ENCODE peak calls at places on chromosomes 4 and X, in ten cellular contexts. E is HL-60, A is left ventricle myocardium inferior, L is OCI-LY7, H is tibial nerve, U is thoracic aorta, N is osteoblast, J is neural crest cell, Q is mucosa of descending colon, C is psoas muscle. X is an unnamed sample.

GRCh38 chrX:37825225-37825842 is 22.0 kb downstream of the DYNLT3 start:
- DNase-seq in J (peak), H (peak), L (peak), E (no peak), A (no peak), Q (no peak), N (peak), C (no peak), U (no peak), X (no peak)

GRCh38 chrX:71958281-71958675 is 47.6 kb downstream of the NHSL2 start:
- DNase-seq in C (no peak), J (peak), E (no peak), Q (no peak), N (no peak), A (no peak), H (no peak), L (no peak), U (no peak), X (no peak)

GRCh38 chrX:79235899-79236298 is 91.4 kb downstream of the GPR174 start:
- DNase-seq in A (no peak), Q (no peak), H (no peak), L (no peak), N (no peak), E (no peak), U (no peak), J (no peak), C (no peak), X (no peak)

GRCh38 chr4:22932326-22932725 is 239.6 kb downstream of the GBA3 start:
- DNase-seq in A (no peak), H (no peak), L (no peak), U (no peak), J (no peak), Q (no peak), N (no peak), E (no peak), C (no peak), X (no peak)

GRCh38 chr4:95066011-95066410 is 308.3 kb downstream of the BMPR1B start:
- DNase-seq in C (no peak), J (no peak), H (no peak), Q (no peak), N (no peak), E (no peak), A (no peak), L (no peak), U (no peak), X (no peak)

GRCh38 chr4:3122081-3122563 is 47.6 kb downstream of the HTT start:
- DNase-seq in N (no peak), L (no peak), C (no peak), H (no peak), E (no peak), U (no peak), J (no peak), Q (no peak), A (no peak), X (no peak)

GRCh38 chr4:3355266-3355748 is 62.5 kb downstream of the RGS12 start:
- DNase-seq in H (no peak), N (no peak), U (no peak), C (no peak), E (no peak), Q (no peak), A (no peak), L (peak), J (no peak), X (peak)

GRCh38 chr4:93897559-93897958 is 69.0 kb downstream of the ATOH1 start:
- DNase-seq in U (no peak), H (no peak), Q (no peak), J (no peak), L (peak), C (no peak), A (no peak), N (peak), E (no peak), X (no peak)

GRCh38 chr4:128424524-128425195 is 137.0 kb upstream of the PGRMC2 start:
- DNase-seq in C (no peak), L (no peak), Q (no peak), H (peak), J (no peak), A (no peak), E (no peak), N (no peak), U (no peak), X (no peak)

GRCh38 chr4:133581971-133582619 is 433.0 kb downstream of the PCDH10 start:
- DNase-seq in L (no peak), E (no peak), J (no peak), A (no peak), H (no peak), N (no peak), Q (no peak), C (no peak), U (no peak), X (no peak)

GRCh38 chrX:48966796-48967579 is 4.7 kb downstream of the KCND1 start:
- DNase-seq in J (no peak), E (no peak), U (no peak), L (no peak), C (no peak), Q (no peak), N (no peak), H (no peak), A (no peak), X (no peak)

GRCh38 chr4:9685692-9686091 is 95.7 kb upstream of the DRD5 start:
- DNase-seq in E (no peak), U (no peak), C (no peak), J (no peak), L (no peak), Q (no peak), H (no peak), N (no peak), A (no peak), X (no peak)

GRCh38 chr4:22987861-22988260 is 295.1 kb downstream of the GBA3 start:
- DNase-seq in U (no peak), A (no peak), N (no peak), C (no peak), H (no peak), Q (no peak), J (no peak), L (no peak), E (no peak), X (no peak)

GRCh38 chr4:158710814-158711213 is 12.4 kb downstream of the PPID start:
- DNase-seq in J (no peak), N (no peak), U (no peak), Q (no peak), L (no peak), E (no peak), C (no peak), H (no peak), A (no peak), X (no peak)

GRCh38 chr4:26911254-26911653 is 50.6 kb downstream of the STIM2 start:
- DNase-seq in L (no peak), E (no peak), A (no peak), U (no peak), N (no peak), H (no peak), C (no peak), Q (no peak), J (no peak), X (no peak)

GRCh38 chr4:98903963-98904362 is 25.0 kb downstream of the EIF4E start:
- DNase-seq in U (no peak), N (no peak), A (no peak), C (no peak), J (no peak), L (no peak), H (no peak), Q (no peak), E (no peak), X (no peak)

GRCh38 chrX:78387364-78387763 is 60.0 kb upstream of the CYSLTR1 start:
- DNase-seq in U (no peak), J (no peak), H (no peak), Q (no peak), E (no peak), C (no peak), L (no peak), N (no peak), A (no peak), X (no peak)

GRCh38 chr4:39406763-39407583 is at the start of gene KLB:
- DNase-seq in E (no peak), C (no peak), J (no peak), A (no peak), Q (no peak), N (no peak), U (no peak), H (no peak), L (no peak), X (no peak)

GRCh38 chr4:23171971-23172370 is 479.2 kb downstream of the GBA3 start:
- DNase-seq in C (no peak), A (no peak), L (no peak), N (peak), Q (no peak), U (no peak), E (no peak), J (no peak), H (no peak), X (no peak)

GRCh38 chrX:133745361-133745760 is 240.0 kb downstream of the GPC3 start:
- DNase-seq in N (no peak), C (no peak), Q (no peak), H (no peak), J (no peak), L (no peak), A (no peak), E (no peak), U (no peak), X (no peak)

GRCh38 chr4:149264093-149264733 is 551.4 kb downstream of the IQCM start:
- DNase-seq in Q (no peak), H (no peak), J (peak), A (no peak), N (no peak), E (peak), L (peak), U (no peak), C (no peak), X (peak)

GRCh38 chr4:89293299-89293698 is 14.3 kb downstream of the GPRIN3 start:
- DNase-seq in L (no peak), U (no peak), N (no peak), C (no peak), J (no peak), Q (no peak), E (no peak), H (no peak), A (no peak), X (no peak)

GRCh38 chr4:7924163-7924562 is 15.5 kb downstream of the AFAP1 start:
- DNase-seq in J (no peak), N (no peak), L (no peak), H (no peak), C (no peak), U (no peak), E (no peak), A (no peak), Q (no peak), X (no peak)

GRCh38 chrX:11137543-11138139 is 26.5 kb downstream of the HCCS start:
- DNase-seq in N (no peak), A (no peak), J (no peak), H (peak), U (no peak), Q (no peak), E (peak), C (no peak), L (peak), X (peak)

GRCh38 chr4:1362046-1362445 is 15.0 kb downstream of the UVSSA start:
- DNase-seq in A (no peak), N (no peak), H (no peak), J (no peak), E (no peak), U (no peak), C (no peak), Q (no peak), L (no peak), X (no peak)

GRCh38 chr4:19969492-19969891 is 282.2 kb upstream of the SLIT2 start:
- DNase-seq in C (no peak), N (no peak), J (no peak), H (no peak), A (no peak), Q (no peak), L (no peak), E (no peak), U (no peak), X (no peak)

GRCh38 chrX:45775462-45775861 is 574.8 kb upstream of the DIPK2B start:
- DNase-seq in L (no peak), E (no peak), A (no peak), C (no peak), J (no peak), Q (no peak), N (no peak), H (no peak), U (no peak), X (no peak)

GRCh38 chr4:88244821-88245579 is 39.4 kb downstream of the PPM1K start:
- DNase-seq in N (no peak), U (no peak), C (peak), Q (peak), L (peak), J (no peak), E (no peak), A (no peak), H (no peak), X (no peak)

GRCh38 chrX:131763674-131764073 is 219.8 kb downstream of the OR13H1 start:
- DNase-seq in C (peak), E (no peak), H (no peak), N (no peak), U (no peak), Q (no peak), A (no peak), L (peak), J (no peak), X (peak)

GRCh38 chr4:83780334-83780733 is 244.4 kb downstream of the GPAT3 start:
- DNase-seq in Q (no peak), U (no peak), N (no peak), J (no peak), L (no peak), C (no peak), H (no peak), A (no peak), E (no peak), X (no peak)

GRCh38 chr4:141352328-141352727 is 131.6 kb downstream of the ZNF330 start:
- DNase-seq in Q (no peak), J (no peak), E (no peak), A (no peak), N (no peak), L (no peak), U (no peak), H (no peak), C (no peak), X (no peak)

GRCh38 chr4:25524616-25525146 is 131.0 kb upstream of the SLC34A2 start:
- DNase-seq in J (no peak), N (no peak), H (no peak), Q (no peak), E (no peak), L (no peak), C (no peak), U (no peak), A (no peak), X (no peak)

GRCh38 chrX:69616520-69617203 is 749 bp downstream of the EDA start:
- DNase-seq in U (no peak), N (no peak), J (peak), L (no peak), H (peak), A (peak), C (peak), Q (peak), E (no peak), X (no peak)

GRCh38 chrX:100817340-100817739 is 2.9 kb upstream of the CSTF2 start:
- DNase-seq in N (no peak), U (no peak), Q (no peak), H (no peak), L (no peak), A (no peak), C (no peak), E (no peak), J (no peak), X (no peak)

GRCh38 chrX:100819534-100819836 is 706 bp upstream of the CSTF2 start:
- DNase-seq in C (no peak), J (no peak), Q (peak), E (no peak), A (peak), H (no peak), U (no peak), N (no peak), L (no peak), X (no peak)

DNA sequence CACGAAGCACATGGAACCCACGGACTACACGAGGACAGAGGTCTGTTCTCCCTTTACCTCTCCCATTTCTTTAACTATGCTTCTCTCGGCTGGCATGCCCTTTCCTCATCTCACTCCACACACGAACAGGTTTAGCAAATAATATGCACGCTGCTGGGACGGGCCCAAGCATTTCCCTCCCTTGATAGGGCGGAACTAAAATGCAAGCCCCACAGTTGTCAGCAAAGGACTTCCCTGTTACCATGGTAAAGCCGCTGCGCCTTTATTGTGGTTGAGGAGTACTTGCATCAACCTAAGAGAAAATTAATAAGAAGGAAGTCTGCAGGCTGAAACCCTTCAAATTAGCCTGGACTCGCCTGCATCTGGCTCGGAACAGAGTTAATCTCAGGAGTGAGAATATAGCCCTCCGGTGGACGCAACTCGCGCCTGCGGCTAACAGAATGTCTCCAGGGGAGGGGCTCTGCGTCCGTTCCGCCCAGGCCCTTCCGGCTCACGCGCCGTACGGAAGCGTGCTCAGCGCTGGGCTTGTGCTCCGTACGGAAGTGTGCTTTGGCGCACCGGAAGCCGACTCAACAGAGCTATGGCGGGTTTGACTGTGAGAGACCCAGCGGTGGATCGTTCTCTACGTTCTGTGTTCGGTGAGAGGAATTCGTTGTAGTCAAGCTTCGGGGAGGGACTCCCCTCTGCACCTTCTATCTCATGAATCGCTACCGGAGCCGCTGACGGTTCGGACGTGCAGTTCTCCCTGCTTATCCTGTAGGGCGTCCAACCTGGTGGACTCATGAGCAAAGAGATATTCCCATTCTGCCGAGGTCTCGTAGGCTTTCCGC is at the start of gene CSTF2:
- DNase-seq in J (peak), H (peak), U (peak), E (peak), A (peak), L (peak), N (peak), C (peak), Q (peak), X (peak)
- TF ChIP-seq CTCF in J (peak), H (no peak), U (peak), E (no peak), A (peak), L (no peak), N (no peak), C (peak), Q (no peak), X (no peak)

GRCh38 chr4:176565044-176565443 is 227.7 kb downstream of the VEGFC start:
- DNase-seq in N (no peak), Q (no peak), J (no peak), H (no peak), C (no peak), U (no peak), L (no peak), E (no peak), A (no peak), X (no peak)

GRCh38 chr4:176569301-176569700 is 223.4 kb downstream of the VEGFC start:
- DNase-seq in J (no peak), N (peak), E (no peak), H (no peak), Q (no peak), L (no peak), A (no peak), C (no peak), U (no peak), X (no peak)

GRCh38 chr4:176561368-176561767 is 231.4 kb downstream of the VEGFC start:
- DNase-seq in A (no peak), H (no peak), C (no peak), J (no peak), L (no peak), N (no peak), E (no peak), U (no peak), Q (no peak), X (no peak)

GRCh38 chr4:176566769-176567168 is 226.0 kb downstream of the VEGFC start:
- DNase-seq in U (no peak), E (no peak), L (no peak), N (no peak), Q (no peak), J (no peak), A (no peak), H (no peak), C (no peak), X (no peak)

DNA sequence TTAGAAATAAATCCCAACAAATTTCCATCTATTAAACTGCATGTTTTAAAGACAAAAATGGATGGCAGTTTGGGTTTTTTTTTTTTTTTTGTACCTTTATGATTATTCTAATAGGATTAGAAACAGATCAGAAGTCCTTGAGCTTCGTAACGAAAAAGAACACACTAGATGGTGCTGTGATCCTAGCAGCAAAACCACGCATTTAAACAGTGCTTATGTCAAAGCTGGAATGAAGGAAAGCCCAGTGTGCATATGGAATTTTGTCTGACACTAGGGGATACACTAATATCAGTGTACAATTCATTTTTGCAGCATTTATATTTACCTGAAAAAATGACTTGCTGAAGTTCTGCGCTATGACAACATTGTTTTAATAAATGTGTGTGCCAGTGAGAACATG is 229.1 kb downstream of the VEGFC start:
- DNase-seq in J (no peak), E (no peak), H (no peak), A (no peak), N (no peak), Q (no peak), U (no peak), L (no peak), C (no peak), X (no peak)
- TF ChIP-seq CTCF in J (no peak), E (no peak), H (no peak), A (peak), N (peak), Q (no peak), U (no peak), L (no peak), C (peak), X (no peak)

DNA sequence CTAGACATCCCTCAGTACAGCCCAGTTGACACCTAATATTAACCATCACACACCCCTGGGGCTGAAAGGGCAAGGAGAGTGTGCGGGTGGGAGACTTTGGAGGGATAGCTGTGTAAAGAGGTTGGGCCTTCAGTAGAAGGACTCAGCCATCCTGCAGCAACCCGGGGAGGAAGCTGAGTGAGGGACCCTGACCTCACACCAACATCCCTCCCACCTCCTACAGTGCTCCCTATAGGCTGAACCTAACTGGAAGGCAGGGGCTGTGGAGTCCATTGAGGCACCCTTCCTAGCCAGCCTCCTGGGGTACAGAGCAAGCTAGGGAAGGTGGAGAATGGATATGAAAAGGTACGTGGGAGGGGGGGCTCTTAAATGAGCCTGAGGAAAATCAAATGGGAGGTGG is 276.3 kb downstream of the PTTG2 start:
- DNase-seq in H (no peak), Q (no peak), J (no peak), N (no peak), U (no peak), A (no peak), E (no peak), L (no peak), C (no peak), X (no peak)
- TF ChIP-seq CTCF in H (no peak), Q (no peak), J (no peak), N (no peak), U (no peak), A (no peak), E (no peak), L (no peak), C (no peak), X (no peak)

GRCh38 chr4:188714488-188714887 is 575.2 kb downstream of the TRIML1 start:
- DNase-seq in H (no peak), U (no peak), C (no peak), J (no peak), L (no peak), Q (no peak), E (no peak), A (no peak), N (no peak), X (no peak)

GRCh38 chr4:188722911-188723310 is 583.7 kb downstream of the TRIML1 start:
- DNase-seq in C (no peak), U (no peak), N (peak), Q (no peak), J (no peak), L (no peak), A (no peak), H (no peak), E (no peak), X (no peak)

GRCh38 chr4:188714907-188715306 is 575.7 kb downstream of the TRIML1 start:
- DNase-seq in A (no peak), N (no peak), H (no peak), C (no peak), L (no peak), Q (no peak), U (no peak), E (no peak), J (no peak), X (no peak)

DNA sequence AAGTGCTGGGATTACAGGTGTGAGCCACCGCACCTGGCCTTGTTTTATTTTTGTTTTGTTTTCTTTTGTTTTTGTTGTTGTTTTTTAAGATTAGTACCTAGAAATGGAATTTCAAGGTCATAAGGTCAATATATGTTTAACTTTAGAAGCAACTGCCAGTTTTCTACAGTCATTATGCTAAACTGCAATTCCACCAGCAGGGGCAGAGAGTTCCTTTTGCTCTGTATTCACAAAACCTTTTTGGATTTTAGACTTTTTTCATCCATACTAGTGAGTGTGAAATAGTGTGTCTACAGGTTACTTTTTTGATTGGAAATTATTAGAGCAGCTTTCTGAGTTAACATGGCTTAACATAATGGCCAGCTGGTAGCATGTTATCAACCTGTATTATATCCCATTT is 580.6 kb downstream of the TRIML1 start:
- DNase-seq in E (no peak), N (no peak), H (no peak), Q (no peak), U (no peak), L (no peak), J (no peak), C (no peak), A (no peak), X (no peak)
- TF ChIP-seq CTCF in E (no peak), N (peak), H (no peak), Q (no peak), U (no peak), L (no peak), J (peak), C (no peak), A (no peak), X (no peak)

X was measured in GM13977.